ENCODE peak calls at places on chromosomes 5 and 9, in nine cellular contexts. U is CD4-positive, alpha-beta memory T cell; F is glomerular endothelial cell; L is Daoy; E is right lobe of liver; Y is ecto neural progenitor cell; G is cardiac muscle cell; K is anterior cingulate cortex; Z is LoVo. O is an unnamed sample.

GRCh38 chr5:41787257-41787656 is 83.0 kb downstream of the OXCT1 start:
- DNase-seq in Y (no peak), F (no peak), E (no peak), G (no peak), L (no peak), U (no peak), K (no peak), Z (no peak), O (no peak)

GRCh38 chr5:172658869-172659513 is 17.9 kb downstream of the NEURL1B start:
- DNase-seq in L (no peak), K (no peak), F (no peak), E (peak), Y (no peak), G (no peak), Z (no peak), U (no peak), O (peak)

GRCh38 chr9:24817756-24818155 is 272.1 kb upstream of the IZUMO3 start:
- DNase-seq in L (no peak), U (no peak), E (no peak), G (no peak), Z (no peak), F (no peak), K (no peak), Y (no peak), O (no peak)

GRCh38 chr5:171750316-171750788 is 35.3 kb upstream of the SMIM23 start:
- DNase-seq in F (peak), Z (no peak), L (peak), E (no peak), G (peak), Y (no peak), U (no peak), K (no peak), O (peak)

GRCh38 chr9:13127164-13127563 is 152.3 kb downstream of the MPDZ start:
- DNase-seq in Z (no peak), Y (no peak), E (no peak), K (no peak), U (no peak), L (no peak), F (no peak), G (no peak), O (no peak)

GRCh38 chr9:87276851-87277251 is 220.8 kb upstream of the DAPK1 start:
- DNase-seq in U (no peak), F (no peak), Y (no peak), G (peak), E (no peak), Z (no peak), L (peak), K (no peak), O (no peak)

GRCh38 chr9:124478014-124478753 is 27.9 kb downstream of the ADGRD2 start:
- DNase-seq in L (no peak), G (no peak), E (no peak), Y (no peak), F (no peak), Z (no peak), U (no peak), K (no peak), O (no peak)

GRCh38 chr5:87400305-87400899 is 12.3 kb downstream of the CCNH start:
- DNase-seq in L (no peak), Y (no peak), K (no peak), G (peak), U (peak), E (no peak), F (no peak), Z (peak), O (no peak)

GRCh38 chr5:136781464-136781863 is 416.1 kb upstream of the TRPC7 start:
- DNase-seq in Z (no peak), Y (no peak), G (peak), K (no peak), E (no peak), L (peak), U (no peak), F (no peak), O (no peak)

GRCh38 chr9:122904466-122904822 is 715 bp downstream of the RC3H2 start:
- DNase-seq in L (peak), F (no peak), U (no peak), Z (peak), K (no peak), Y (no peak), G (peak), E (no peak), O (peak)

GRCh38 chr5:57302164-57302563 is 128.3 kb downstream of the GPBP1 start:
- DNase-seq in U (peak), E (peak), Z (peak), F (peak), Y (no peak), G (peak), L (peak), K (no peak), O (no peak)

GRCh38 chr9:96021616-96022444 is 146.3 kb downstream of the ERCC6L2 start:
- DNase-seq in L (no peak), Y (peak), U (no peak), F (no peak), G (no peak), K (peak), Z (no peak), E (no peak), O (no peak)

GRCh38 chr5:97778451-97778850 is 595.4 kb upstream of the RIOK2 start:
- DNase-seq in E (no peak), L (no peak), Z (no peak), G (no peak), Y (no peak), K (no peak), U (no peak), F (no peak), O (no peak)

GRCh38 chr5:142520885-142521284 is 165.0 kb downstream of the FGF1 start:
- DNase-seq in E (no peak), F (no peak), Y (no peak), U (no peak), Z (no peak), G (no peak), L (peak), K (no peak), O (no peak)

GRCh38 chr9:90860826-90861225 is 59.2 kb downstream of the SYK start:
- DNase-seq in E (no peak), G (no peak), Z (no peak), L (peak), Y (no peak), F (no peak), U (no peak), K (no peak), O (no peak)